ENCODE peak calls at places on chromosomes 11 and 22, in six cellular contexts. G is stomach, C is progenitor cell of endocrine pancreas, A is tibial artery, N is endothelial cell, K is neural crest cell. D is an unnamed sample.

GRCh38 chr11:68432874-68433273 is 27.7 kb upstream of the PPP6R3 start:
- DNase-seq in G (no peak), C (no peak), N (no peak), A (no peak), K (no peak), D (no peak)

GRCh38 chr22:29306830-29307657 is 594 bp downstream of the GAS2L1 start:
- DNase-seq in A (peak; percentile 90), K (peak; percentile 79), G (peak; percentile 83), N (peak; percentile 85), C (peak; percentile 67), D (peak; percentile 90)

GRCh38 chr11:123546515-123546914 is 107.9 kb downstream of the SCN3B start:
- DNase-seq in K (no peak), G (no peak), C (no peak), N (no peak), A (no peak), D (no peak)

GRCh38 chr11:9203715-9204311 is 61.3 kb downstream of the DENND5A start:
- DNase-seq in A (no peak), C (no peak), K (no peak), G (no peak), N (no peak), D (no peak)

GRCh38 chr11:85406841-85407240 is 220.3 kb downstream of the DLG2 start:
- DNase-seq in K (no peak), C (no peak), A (no peak), G (no peak), N (no peak), D (no peak)

GRCh38 chr11:19374189-19374588 is 133.4 kb upstream of the E2F8 start:
- DNase-seq in G (no peak), C (no peak), N (no peak), A (no peak), K (no peak), D (no peak)

GRCh38 chr22:36377022-36377631 is 10.6 kb downstream of the MYH9 start:
- DNase-seq in C (no peak), K (no peak), G (no peak), N (no peak), A (no peak), D (no peak)

GRCh38 chr11:76978818-76979217 is 55.4 kb upstream of the B3GNT6 start:
- DNase-seq in K (no peak), N (no peak), G (no peak), C (no peak), A (no peak), D (no peak)

GRCh38 chr11:113632981-113633380 is 73.1 kb downstream of the TMPRSS5 start:
- DNase-seq in G (no peak), N (no peak), A (peak; percentile 71), C (no peak), K (no peak), D (no peak)

GRCh38 chr22:27639180-27640086 is 162.1 kb downstream of the MN1 start:
- DNase-seq in N (no peak), G (no peak), K (no peak), A (no peak), C (no peak), D (peak; percentile 61)

GRCh38 chr22:22397875-22398524 is 110.5 kb downstream of the ZNF280B start:
- DNase-seq in A (no peak), G (no peak), C (no peak), K (no peak), N (no peak), D (no peak)

GRCh38 chr11:74134661-74135515 is 35.9 kb downstream of the C2CD3 start:
- DNase-seq in A (no peak), N (no peak), G (no peak), K (no peak), C (no peak), D (no peak)

GRCh38 chr11:92728628-92729027 is 240.8 kb upstream of the MTNR1B start:
- DNase-seq in A (no peak), N (no peak), C (no peak), G (no peak), K (no peak), D (no peak)

GRCh38 chr11:111344032-111344431 is 35.0 kb downstream of the POU2AF1 start:
- DNase-seq in C (no peak), A (peak; percentile 75), G (no peak), K (no peak), N (no peak), D (no peak)

GRCh38 chr11:129846508-129847335 is 31.1 kb downstream of the TMEM45B start:
- DNase-seq in C (no peak), A (no peak), K (no peak), N (no peak), G (no peak), D (no peak)

GRCh38 chr22:37880668-37881440 is 25.2 kb upstream of the MICALL1 start:
- DNase-seq in N (no peak), G (no peak), A (no peak), K (no peak), C (no peak), D (no peak)

GRCh38 chr11:120811731-120812130 is 212.2 kb upstream of the TBCEL start:
- DNase-seq in K (no peak), A (no peak), G (no peak), C (no peak), N (no peak), D (no peak)

GRCh38 chr22:47281126-47282106 is 519.0 kb downstream of the TBC1D22A start:
- DNase-seq in C (no peak), G (no peak), A (no peak), N (no peak), K (no peak), D (no peak)

GRCh38 chr11:120030411-120030810 is 107.5 kb downstream of the TRIM29 start:
- DNase-seq in C (no peak), K (no peak), G (no peak), N (no peak), A (no peak), D (no peak)

GRCh38 chr22:26017932-26018331 is 151.3 kb upstream of the SEZ6L start:
- DNase-seq in A (no peak), G (no peak), N (no peak), C (no peak), K (no peak), D (no peak)

GRCh38 chr11:60169264-60169915 is 13.5 kb downstream of the MS4A6A start:
- DNase-seq in N (no peak), K (no peak), C (no peak), A (no peak), G (peak; percentile 54), D (peak; percentile 4)
- TF ChIP-seq CTCF in N (peak; percentile 36), K (peak; percentile 36), C (peak; percentile 17), A (peak; percentile 15), G (no peak), D (no peak)

GRCh38 chr11:1086171-1087102 is 11.8 kb downstream of the MUC2 start:
- DNase-seq in C (no peak), G (peak; percentile 35), K (no peak), N (no peak), A (peak; percentile 54), D (no peak)
- TF ChIP-seq CTCF in C (no peak), G (no peak), K (no peak), N (no peak), A (no peak), D (no peak)

GRCh38 chr11:131691558-131692041 is 321.2 kb downstream of the NTM start:
- DNase-seq in G (no peak), N (peak; percentile 83), A (no peak), C (peak; percentile 37), K (peak; percentile 66), D (peak; percentile 81)
- TF ChIP-seq CTCF in G (peak; percentile 33), N (peak; percentile 93), A (no peak), C (peak; percentile 82), K (peak; percentile 81), D (peak; percentile 79)

GRCh38 chr11:47943721-47944554 is 36.4 kb upstream of the PTPRJ start:
- DNase-seq in C (no peak), K (no peak), A (no peak), N (no peak), G (no peak), D (no peak)

GRCh38 chr11:47946682-47947575 is 33.4 kb upstream of the PTPRJ start:
- DNase-seq in G (peak; percentile 84), A (peak; percentile 87), C (no peak), N (no peak), K (no peak), D (no peak)

GRCh38 chr11:47938791-47939560 is 41.4 kb upstream of the PTPRJ start:
- DNase-seq in K (no peak), A (no peak), G (no peak), C (no peak), N (no peak), D (no peak)

GRCh38 chr11:47944555-47945128 is 35.7 kb upstream of the PTPRJ start:
- DNase-seq in N (no peak), A (no peak), G (no peak), K (no peak), C (no peak), D (no peak)

DNA sequence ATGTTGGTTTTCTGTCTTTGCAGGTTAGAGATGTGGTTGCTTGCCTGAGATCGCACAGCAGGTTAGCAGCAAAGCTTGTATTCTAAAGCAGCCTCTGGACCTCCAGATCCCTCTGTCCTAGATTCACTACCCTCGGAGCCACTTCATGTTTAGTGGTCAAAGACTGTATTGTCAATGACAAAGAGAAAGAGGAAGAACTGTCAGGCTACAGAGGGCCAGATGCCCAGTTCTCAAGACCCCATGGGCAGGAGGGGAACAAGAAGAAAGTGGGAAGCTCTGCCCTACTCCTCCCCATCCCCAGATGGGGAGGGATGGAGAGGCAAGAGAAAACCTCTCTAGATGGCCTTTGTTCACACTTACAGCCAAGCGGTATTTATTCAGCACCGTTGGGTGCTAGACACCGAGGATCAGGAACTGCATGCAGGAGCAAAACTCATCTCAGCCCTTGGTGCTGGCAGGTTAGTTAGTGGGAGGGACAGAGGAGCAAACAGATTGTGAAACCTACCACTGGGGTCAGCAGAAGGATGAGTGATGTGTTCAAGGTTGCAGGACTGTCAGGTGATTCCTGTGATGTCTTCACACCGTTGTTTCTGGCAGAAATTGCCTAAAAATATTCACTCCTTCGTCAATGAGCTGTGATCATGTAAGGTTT is 38.3 kb upstream of the PTPRJ start:
- DNase-seq in N (no peak), C (no peak), K (no peak), A (no peak), G (no peak), D (no peak)
- TF ChIP-seq CTCF in N (no peak), C (no peak), K (no peak), A (no peak), G (no peak), D (no peak)

GRCh38 chr11:43680521-43681505 is at the start of gene HSD17B12:
- DNase-seq in G (peak; percentile 98), N (peak; percentile 92), C (peak; percentile 98), K (peak; percentile 95), A (peak; percentile 99), D (peak; percentile 94)
- TF ChIP-seq CTCF in G (no peak), N (no peak), C (peak; percentile 7), K (no peak), A (no peak), D (no peak)

DNA sequence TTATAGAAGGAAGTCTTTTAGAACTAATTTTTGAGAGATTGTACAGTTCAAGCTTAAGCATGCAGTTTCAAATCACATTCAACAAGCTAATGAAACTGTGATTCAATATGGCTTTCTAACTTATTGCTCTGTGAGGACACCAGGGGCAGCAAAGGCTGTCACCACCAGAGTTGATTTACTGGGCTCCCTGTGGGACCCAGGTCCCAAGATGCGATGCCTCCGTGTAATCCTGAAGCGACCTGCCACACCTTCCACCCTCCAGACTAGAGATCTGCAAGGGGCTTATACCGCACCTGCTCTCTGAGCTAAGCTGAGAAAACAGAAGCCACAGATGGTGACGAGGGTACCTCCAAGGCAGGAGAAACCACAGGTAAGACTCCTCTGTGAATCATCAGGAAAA is 918 bp upstream of the OR51Q1 start:
- DNase-seq in N (no peak), C (no peak), K (no peak), A (no peak), G (no peak), D (peak; percentile 9)
- TF ChIP-seq CTCF in N (no peak), C (no peak), K (no peak), A (no peak), G (no peak), D (no peak)